ENCODE peak calls at places on chromosomes 2 and 18, in eight cellular contexts. H, W, D, J, Y, C, R and V are unnamed samples.

GRCh38 chr2:44290271-44290670 is 15.0 kb downstream of the SLC3A1 start:
- DNase-seq in J (no peak), Y (peak), C (no peak), W (no peak), R (peak), D (no peak), H (no peak), V (no peak)

GRCh38 chr2:103176289-103176915 is 414.6 kb downstream of the TMEM182 start:
- DNase-seq in D (no peak), C (no peak), Y (no peak), H (no peak), W (no peak), R (no peak), J (no peak), V (no peak)

GRCh38 chr2:163717993-163718680 is 17.7 kb downstream of the FIGN start:
- DNase-seq in Y (no peak), W (no peak), C (no peak), J (peak), D (no peak), H (no peak), R (no peak), V (no peak)

GRCh38 chr2:118748245-118748885 is 99.1 kb downstream of the EN1 start:
- DNase-seq in D (no peak), W (no peak), H (no peak), J (no peak), C (no peak), R (no peak), Y (no peak), V (no peak)

GRCh38 chr2:20579866-20580265 is 71.0 kb downstream of the HS1BP3 start:
- DNase-seq in W (no peak), H (no peak), J (no peak), Y (no peak), D (no peak), R (no peak), C (no peak), V (no peak)

GRCh38 chr2:168343586-168343985 is 96.2 kb upstream of the STK39 start:
- DNase-seq in Y (no peak), W (no peak), C (no peak), J (no peak), H (no peak), D (no peak), R (peak), V (no peak)

GRCh38 chr2:5926896-5927512 is 234.8 kb downstream of the SOX11 start:
- DNase-seq in Y (no peak), R (no peak), W (no peak), D (no peak), C (no peak), J (no peak), H (no peak), V (no peak)

GRCh38 chr2:154125900-154126299 is 254.2 kb downstream of the GALNT13 start:
- DNase-seq in J (no peak), W (no peak), D (no peak), R (no peak), H (no peak), C (no peak), Y (no peak), V (no peak)

GRCh38 chr2:159904565-159905281 is 106.7 kb upstream of the CD302 start:
- DNase-seq in W (peak), D (peak), J (peak), C (peak), H (peak), Y (no peak), R (no peak), V (no peak)

GRCh38 chr18:41613210-41613609 is 341.8 kb upstream of the PIK3C3 start:
- DNase-seq in Y (no peak), W (no peak), R (no peak), J (no peak), D (no peak), C (no peak), H (no peak), V (no peak)

GRCh38 chr2:140589273-140589672 is 1541.5 kb downstream of the LRP1B start:
- DNase-seq in R (no peak), H (no peak), Y (no peak), J (no peak), D (no peak), W (no peak), C (no peak), V (no peak)

GRCh38 chr18:27860011-27860410 is 316.9 kb downstream of the CDH2 start:
- DNase-seq in H (no peak), R (no peak), C (no peak), J (peak), D (no peak), Y (no peak), W (no peak), V (no peak)

GRCh38 chr2:28412625-28413151 is 20.0 kb downstream of the FOSL2 start:
- DNase-seq in Y (no peak), R (peak), H (no peak), J (no peak), D (no peak), C (no peak), W (no peak), V (no peak)

DNA sequence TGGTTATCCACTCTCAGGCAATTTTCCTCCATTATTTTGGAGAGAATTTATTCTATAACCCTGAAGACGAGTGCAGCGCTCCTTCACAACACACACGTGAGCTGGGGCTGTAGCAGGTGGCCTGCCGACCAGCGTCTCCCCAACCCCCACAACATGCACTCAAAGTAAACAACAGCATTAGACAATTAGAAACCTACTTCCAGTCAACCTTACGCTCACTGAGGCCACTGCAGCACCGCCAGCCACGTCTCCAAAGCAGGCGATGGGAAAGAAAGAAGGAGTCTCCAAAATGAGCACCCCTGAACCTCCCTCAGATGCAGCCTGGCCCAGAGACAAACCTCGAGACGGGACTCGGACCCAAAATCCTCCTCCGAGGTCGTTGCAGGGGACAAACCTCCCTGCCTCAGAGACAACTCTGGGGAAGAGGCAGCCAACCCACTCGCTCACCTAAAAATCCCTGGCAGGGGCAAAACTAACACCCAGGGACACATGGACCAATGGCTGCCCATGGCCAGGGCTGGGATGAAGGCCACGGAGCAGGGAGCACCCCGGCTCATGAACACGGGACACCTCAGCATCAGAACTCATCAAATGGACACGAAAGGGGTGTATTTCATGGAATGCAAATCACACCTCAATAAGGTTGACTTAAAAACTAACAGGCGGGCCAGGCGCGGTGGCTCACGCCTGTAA is 2.6 kb downstream of the SLC66A2 start:
- DNase-seq in R (no peak), D (no peak), J (no peak), W (no peak), C (no peak), Y (no peak), H (no peak), V (no peak)
- H3K4me3 ChIP-seq in R (no peak), D (peak), J (no peak), W (no peak), C (no peak), Y (no peak), H (no peak), V (no peak)

DNA sequence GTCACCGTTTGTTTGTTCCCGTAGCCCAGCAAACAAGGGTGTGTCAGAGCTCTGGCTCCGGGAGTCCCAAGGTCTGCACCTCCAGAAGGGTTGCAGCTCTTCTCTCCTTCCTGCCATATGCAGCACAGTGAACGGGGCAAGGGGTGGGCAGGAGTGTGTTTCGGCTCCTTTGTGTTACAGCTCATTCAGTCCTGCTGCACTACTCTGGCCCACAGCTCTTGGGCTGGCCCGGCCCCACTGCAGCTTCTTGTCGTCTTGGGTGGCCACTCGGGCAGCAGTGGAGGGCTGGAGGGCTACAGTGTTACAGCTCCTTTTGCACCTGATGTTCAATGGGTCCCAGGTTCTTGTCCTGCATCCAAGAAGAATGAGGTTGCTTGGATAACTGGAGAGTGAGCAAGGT is 408.3 kb downstream of the DCC start:
- DNase-seq in C (no peak), H (no peak), J (no peak), Y (no peak), D (no peak), W (no peak), R (no peak), V (no peak)
- TF ChIP-seq CTCF in C (no peak), H (no peak), J (no peak), Y (no peak), D (no peak), W (no peak), R (no peak), V (no peak)

GRCh38 chr2:217887841-217888665 is 114.7 kb downstream of the TNS1 start:
- DNase-seq in D (peak), J (no peak), R (no peak), H (no peak), C (no peak), W (peak), Y (no peak), V (no peak)

GRCh38 chr2:217889656-217890055 is 113.1 kb downstream of the TNS1 start:
- DNase-seq in W (no peak), R (no peak), D (no peak), H (no peak), J (no peak), Y (no peak), C (no peak), V (no peak)

GRCh38 chr2:217890445-217890844 is 112.3 kb downstream of the TNS1 start:
- DNase-seq in D (no peak), C (peak), J (no peak), W (no peak), Y (peak), H (no peak), R (peak), V (no peak)

GRCh38 chr2:217884985-217885384 is 117.8 kb downstream of the TNS1 start:
- DNase-seq in W (no peak), D (no peak), J (no peak), C (no peak), R (no peak), H (no peak), Y (no peak), V (no peak)

GRCh38 chr2:217886720-217887309 is 116.0 kb downstream of the TNS1 start:
- DNase-seq in J (peak), Y (no peak), D (peak), R (peak), H (peak), C (peak), W (peak), V (no peak)
- H3K4me3 ChIP-seq in J (no peak), Y (no peak), D (no peak), R (no peak), H (no peak), C (no peak), W (no peak), V (no peak)

GRCh38 chr18:46423226-46423805 is 233.7 kb downstream of the LOXHD1 start:
- DNase-seq in Y (no peak), J (no peak), R (no peak), W (no peak), C (no peak), H (no peak), D (no peak), V (no peak)
- TF ChIP-seq CTCF in Y (no peak), J (no peak), R (no peak), W (no peak), C (no peak), H (no peak), D (no peak), V (no peak)

GRCh38 chr2:206442516-206442853 is 847 bp upstream of the ADAM23 start:
- DNase-seq in D (no peak), W (no peak), H (no peak), J (no peak), Y (no peak), R (no peak), C (no peak), V (no peak)
- H3K4me3 ChIP-seq in D (peak), W (no peak), H (no peak), J (peak), Y (peak), R (no peak), C (peak), V (no peak)

DNA sequence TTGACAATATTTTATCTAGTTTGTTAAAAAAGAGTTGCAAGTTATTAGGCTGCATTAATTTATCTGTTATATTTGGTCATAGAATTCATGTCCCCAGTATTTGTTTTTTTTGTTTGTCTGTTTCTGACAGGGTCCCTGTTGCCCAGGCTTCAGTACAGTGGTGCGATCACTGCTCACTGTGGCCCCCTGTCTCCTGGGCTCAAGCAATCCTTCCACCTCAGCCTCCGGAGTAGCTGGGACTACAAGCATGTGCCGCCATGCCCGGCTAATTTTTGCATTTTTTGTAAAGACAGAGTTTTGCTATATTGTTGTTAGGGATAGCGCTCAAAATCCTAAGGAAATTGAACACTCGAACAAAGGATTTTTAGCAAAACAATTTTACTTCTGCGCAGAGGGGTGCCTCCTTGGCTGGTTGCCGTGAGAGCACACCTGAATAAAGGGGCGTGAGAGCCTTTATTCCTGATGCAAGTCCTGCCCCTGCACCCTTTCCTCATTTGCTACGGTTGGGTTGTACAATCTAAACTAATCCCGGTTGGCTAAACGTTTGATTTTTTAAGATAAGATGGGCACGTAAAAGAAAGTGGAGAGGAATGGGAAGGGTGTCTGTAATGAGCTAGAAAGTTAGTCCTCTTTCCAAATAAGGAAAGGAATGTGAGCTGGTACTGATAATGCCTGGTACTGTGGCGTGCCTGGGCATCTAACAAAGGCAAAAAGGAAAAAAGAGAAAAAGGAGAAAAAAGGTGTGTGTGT is 65.5 kb downstream of the COMMD1 start:
- DNase-seq in R (no peak), W (no peak), Y (no peak), D (no peak), H (no peak), J (no peak), C (no peak), V (no peak)
- TF ChIP-seq CTCF in R (no peak), W (no peak), Y (no peak), D (peak), H (no peak), J (no peak), C (no peak), V (no peak)

GRCh38 chr2:46001741-46002506 is 295.3 kb upstream of the EPAS1 start:
- DNase-seq in R (peak), H (no peak), W (no peak), D (no peak), Y (no peak), C (no peak), J (no peak), V (no peak)

GRCh38 chr2:46002947-46003346 is 294.3 kb upstream of the EPAS1 start:
- DNase-seq in J (no peak), H (no peak), Y (no peak), R (no peak), C (no peak), W (no peak), D (no peak), V (no peak)

GRCh38 chr2:46003912-46004473 is 293.2 kb upstream of the EPAS1 start:
- DNase-seq in J (no peak), C (no peak), R (no peak), W (no peak), D (no peak), Y (no peak), H (no peak), V (no peak)

GRCh38 chr2:46001290-46001689 is 295.9 kb upstream of the EPAS1 start:
- DNase-seq in W (no peak), D (no peak), H (no peak), R (no peak), C (no peak), J (no peak), Y (no peak), V (no peak)

DNA sequence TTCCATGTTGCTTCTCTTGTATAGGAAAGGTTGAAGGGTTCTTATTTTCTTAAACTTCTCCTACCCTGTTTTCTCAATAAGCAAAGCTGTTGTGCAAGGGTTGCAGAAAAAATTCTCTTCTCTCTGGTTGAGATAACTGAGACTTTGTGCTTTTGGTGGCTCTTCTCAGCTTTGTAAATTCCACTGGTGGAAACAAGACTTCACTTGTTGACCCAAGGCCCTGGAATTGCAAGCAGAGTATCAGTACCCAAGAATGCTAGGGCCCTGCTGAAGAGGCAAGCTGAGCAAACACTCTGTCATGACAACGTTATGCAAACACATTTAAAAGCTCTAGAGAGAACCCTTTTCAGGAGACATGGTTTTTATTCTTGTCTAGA is 294.7 kb upstream of the EPAS1 start:
- DNase-seq in J (no peak), R (peak), W (no peak), H (no peak), Y (no peak), C (no peak), D (no peak), V (no peak)
- H3K4me3 ChIP-seq in J (no peak), R (no peak), W (no peak), H (no peak), Y (no peak), C (no peak), D (no peak), V (no peak)